ENCODE peak calls at places on chromosomes 2 and 18, in five cellular contexts. W is K562, E is testis, N is esophagus muscularis mucosa, D is A549. P is an unnamed sample.

GRCh38 chr2:170123593-170123992 is 54.4 kb upstream of the MYO3B start:
- DNase-seq in W (no peak), E (no peak), N (no peak), D (peak; percentile 29), P (no peak)

GRCh38 chr2:9206991-9207640 is 504 bp downstream of the ASAP2 start:
- DNase-seq in W (peak; percentile 49), E (peak; percentile 51), N (no peak), D (peak; percentile 53), P (peak; percentile 36)

GRCh38 chr2:209344349-209344748 is 79.5 kb upstream of the MAP2 start:
- DNase-seq in W (no peak), E (no peak), N (no peak), D (no peak), P (no peak)

GRCh38 chr2:194735837-194736542 is 921.0 kb upstream of the SLC39A10 start:
- DNase-seq in W (no peak), E (no peak), N (no peak), D (no peak), P (no peak)

GRCh38 chr2:133970641-133971040 is 283.2 kb upstream of the MGAT5 start:
- DNase-seq in W (no peak), E (no peak), N (no peak), D (no peak), P (no peak)

GRCh38 chr2:229610359-229610758 is 104.0 kb downstream of the DNER start:
- DNase-seq in W (no peak), E (no peak), N (no peak), D (no peak), P (no peak)

GRCh38 chr2:11466307-11467125 is 555 bp upstream of the E2F6 start:
- DNase-seq in W (peak; percentile 34), E (no peak), N (no peak), D (no peak), P (no peak)

GRCh38 chr2:163553601-163554000 is 182.2 kb downstream of the FIGN start:
- DNase-seq in W (no peak), E (no peak), N (no peak), D (no peak), P (no peak)

GRCh38 chr2:235506291-235506996 is 12.6 kb downstream of the AGAP1 start:
- DNase-seq in W (no peak), E (no peak), N (no peak), D (peak; percentile 33), P (no peak)

GRCh38 chr2:239726631-239727181 is 298.4 kb downstream of the NDUFA10 start:
- DNase-seq in W (no peak), E (no peak), N (no peak), D (no peak), P (no peak)

GRCh38 chr2:26173596-26174482 is 951 bp downstream of the GAREM2 start:
- DNase-seq in W (no peak), E (no peak), N (no peak), D (no peak), P (no peak)

GRCh38 chr2:97691166-97691565 is 21.7 kb downstream of the C2orf92 start:
- DNase-seq in W (no peak), E (no peak), N (peak; percentile 68), D (no peak), P (no peak)

GRCh38 chr2:61952291-61952690 is 46.8 kb downstream of the COMMD1 start:
- DNase-seq in W (no peak), E (no peak), N (no peak), D (no peak), P (no peak)

GRCh38 chr2:204914708-204915107 is 369.4 kb downstream of the PARD3B start:
- DNase-seq in W (peak; percentile 35), E (no peak), N (no peak), D (no peak), P (no peak)

GRCh38 chr18:62088146-62088545 is 98.7 kb downstream of the PIGN start:
- DNase-seq in W (no peak), E (no peak), N (no peak), D (no peak), P (no peak)

GRCh38 chr18:79806976-79807841 is 9.5 kb downstream of the KCNG2 start:
- DNase-seq in W (no peak), E (no peak), N (no peak), D (no peak), P (no peak)

GRCh38 chr2:241944821-241945220 is 75.3 kb downstream of the RTP5 start:
- DNase-seq in W (no peak), E (no peak), N (no peak), D (no peak), P (no peak)

GRCh38 chr2:150182564-150183249 is 304.8 kb downstream of the RND3 start:
- DNase-seq in W (no peak), E (no peak), N (no peak), D (no peak), P (no peak)

GRCh38 chr2:110853516-110853915 is 121.1 kb downstream of the ACOXL start:
- DNase-seq in W (peak; percentile 45), E (peak; percentile 28), N (no peak), D (peak; percentile 44), P (peak; percentile 26)

GRCh38 chr2:112065966-112066365 is 10.9 kb downstream of the TMEM87B start:
- DNase-seq in W (no peak), E (no peak), N (no peak), D (no peak), P (no peak)

GRCh38 chr18:9792565-9793226 is 84.6 kb downstream of the RAB31 start:
- DNase-seq in W (peak; percentile 72), E (no peak), N (no peak), D (peak; percentile 27), P (no peak)

GRCh38 chr2:113133696-113134558 is 6.5 kb downstream of the IL1RN start:
- DNase-seq in W (no peak), E (no peak), N (no peak), D (no peak), P (no peak)

GRCh38 chr18:44781890-44782289 is 101.2 kb downstream of the SETBP1 start:
- DNase-seq in W (no peak), E (no peak), N (no peak), D (no peak), P (no peak)

GRCh38 chr18:58529714-58530354 is 99.1 kb downstream of the ALPK2 start:
- DNase-seq in W (peak; percentile 45), E (peak; percentile 80), N (no peak), D (peak; percentile 61), P (peak; percentile 75)

GRCh38 chr2:196544906-196545433 is 94.5 kb upstream of the CCDC150 start:
- DNase-seq in W (no peak), E (no peak), N (no peak), D (no peak), P (no peak)

GRCh38 chr2:217903859-217904613 is 98.8 kb downstream of the TNS1 start:
- DNase-seq in W (no peak), E (peak; percentile 83), N (no peak), D (no peak), P (peak; percentile 91)

GRCh38 chr2:214651451-214651850 is 158.0 kb downstream of the BARD1 start:
- DNase-seq in W (no peak), E (no peak), N (no peak), D (no peak), P (no peak)

GRCh38 chr2:118981627-118982026 is 39.6 kb downstream of the MARCO start:
- DNase-seq in W (no peak), E (no peak), N (no peak), D (no peak), P (no peak)

GRCh38 chr2:99421469-99421868 is 68.3 kb downstream of the REV1 start:
- DNase-seq in W (no peak), E (no peak), N (no peak), D (no peak), P (no peak)

GRCh38 chr2:176122633-176123482 is at the start of gene HOXD9:
- DNase-seq in W (no peak), E (peak; percentile 94), N (no peak), D (no peak), P (peak; percentile 89)

GRCh38 chr2:176123483-176123843 is 944 bp downstream of the HOXD9 start:
- DNase-seq in W (no peak), E (no peak), N (no peak), D (no peak), P (no peak)

GRCh38 chr2:176120369-176121307 is 1.9 kb upstream of the HOXD9 start:
- DNase-seq in W (no peak), E (no peak), N (no peak), D (no peak), P (no peak)

GRCh38 chr2:176122266-176122632 is 270 bp upstream of the HOXD9 start:
- DNase-seq in W (no peak), E (no peak), N (no peak), D (no peak), P (no peak)

GRCh38 chr2:176121377-176122111 is 975 bp upstream of the HOXD9 start:
- DNase-seq in W (no peak), E (no peak), N (no peak), D (no peak), P (no peak)
- H3K4me3 ChIP-seq in W (no peak overlapping the region), E (peak overlapping the region; percentile 78), N (peak overlapping the region; percentile 62), D (no peak overlapping the region), P (peak overlapping the region; percentile 67)

DNA sequence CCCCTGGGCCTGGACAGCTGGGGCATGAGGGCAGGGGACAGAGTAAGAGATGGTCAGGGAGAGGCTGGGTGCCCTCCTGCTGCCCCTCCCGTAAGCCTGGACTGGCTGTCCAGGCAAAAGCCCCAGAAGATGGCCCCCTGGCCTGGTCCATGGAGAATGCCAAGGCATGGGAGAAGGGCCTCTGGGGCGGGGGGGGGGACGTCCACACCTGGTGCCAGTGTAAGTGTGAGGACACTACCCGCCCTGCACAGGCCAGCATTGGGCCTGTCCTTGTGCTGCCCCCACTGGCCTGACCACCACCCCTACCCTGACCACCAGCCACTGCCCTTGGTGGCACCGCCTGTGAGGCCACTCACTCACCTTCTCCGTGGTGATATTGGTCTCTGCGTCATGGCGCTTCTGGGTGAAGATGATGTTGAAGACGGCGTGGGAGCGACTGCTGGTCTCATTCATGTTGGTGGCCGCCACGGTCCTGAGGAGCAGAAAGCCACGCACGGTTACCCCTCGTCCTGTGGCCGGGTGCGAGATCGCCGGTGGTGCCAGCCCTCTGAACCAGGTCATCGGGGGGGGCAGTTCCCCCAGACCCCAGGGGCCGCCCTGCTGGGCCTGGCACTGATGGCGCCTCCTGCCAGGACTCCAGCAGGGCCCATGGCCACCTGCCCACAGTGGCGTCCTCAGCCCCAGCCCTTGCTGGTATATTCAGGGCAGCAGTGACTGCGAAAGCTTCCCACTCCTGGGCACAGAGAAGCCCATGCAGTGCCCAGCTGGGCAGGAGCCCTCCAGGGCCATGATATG is 35.2 kb downstream of the KIF1A start:
- DNase-seq in W (no peak), E (no peak), N (no peak), D (no peak), P (no peak)
- H3K9me3 ChIP-seq in W (no peaks in the 10 kb centered on the region), E (no peaks in the 10 kb centered on the region), N (no peaks in the 10 kb centered on the region), D (no peaks in the 10 kb centered on the region), P (no peaks in the 10 kb centered on the region)

GRCh38 chr2:56184500-56184996 is 758 bp downstream of the CCDC85A start:
- DNase-seq in W (peak; percentile 9), E (peak; percentile 30), N (peak; percentile 75), D (peak; percentile 22), P (no peak)

GRCh38 chr2:56185101-56185581 is 1.4 kb downstream of the CCDC85A start:
- DNase-seq in W (no peak), E (peak; percentile 45), N (peak; percentile 84), D (peak; percentile 33), P (peak; percentile 24)

GRCh38 chr2:56182420-56182819 is 1.4 kb upstream of the CCDC85A start:
- DNase-seq in W (no peak), E (no peak), N (peak; percentile 12), D (no peak), P (no peak)

GRCh38 chr2:56183643-56184499 is at the start of gene CCDC85A:
- DNase-seq in W (peak; percentile 85), E (peak; percentile 91), N (peak; percentile 95), D (peak; percentile 81), P (peak; percentile 83)

GRCh38 chr2:56185582-56186046 is 1.8 kb downstream of the CCDC85A start:
- DNase-seq in W (no peak), E (peak; percentile 40), N (peak; percentile 81), D (peak; percentile 56), P (no peak)
- TF ChIP-seq CTCF in W (no peak), E (peak; percentile 17), N (peak; percentile 21), D (no peak), P (no peak)

GRCh38 chr18:31760695-31761094 is at the start of gene SLC25A52:
- DNase-seq in W (peak; percentile 40), E (peak; percentile 55), N (no peak), D (no peak), P (no peak)
- H3K4me3 ChIP-seq in W (no peak within 1 kb of the TSS), E (peak within 1 kb of the TSS; percentile 15), N (no peak within 1 kb of the TSS), D (no peak within 1 kb of the TSS), P (no peak within 1 kb of the TSS)

P was measured in adrenal gland.